ENCODE peak calls at places on chromosomes 6 and 20, in seven cellular contexts. One of them, this sample, is unnamed.

GRCh38 chr6:63598001-63598250 is 25.6 kb downstream of the LOC128125822 start:
- DNase-seq in NCI-H524: peak
- DNase-seq in stimulated activated CD4-positive, alpha-beta T cell treated with anti-CD3 and anti-CD28 coated beads, Interleukin-4, amount 100 ng/mL, for 24 hours: no peak
- DNase-seq in LHCN-M2: no peak
- DNase-seq in RWPE1: no peak
- DNase-seq in vagina: no peak
- DNase-seq in HFFc6: no peak
- DNase-seq in this sample: no peak

GRCh38 chr20:57030611-57031600 is 235.5 kb downstream of the BMP7 start:
- DNase-seq in NCI-H524: no peak
- DNase-seq in stimulated activated CD4-positive, alpha-beta T cell treated with anti-CD3 and anti-CD28 coated beads, Interleukin-4, amount 100 ng/mL, for 24 hours: no peak
- DNase-seq in RWPE1: peak
- DNase-seq in vagina: no peak
- DNase-seq in LHCN-M2: no peak
- DNase-seq in HFFc6: peak
- DNase-seq in this sample: no peak

GRCh38 chr20:56985286-56985685 is 281.2 kb downstream of the BMP7 start:
- DNase-seq in vagina: no peak
- DNase-seq in HFFc6: no peak
- DNase-seq in stimulated activated CD4-positive, alpha-beta T cell treated with anti-CD3 and anti-CD28 coated beads, Interleukin-4, amount 100 ng/mL, for 24 hours: no peak
- DNase-seq in RWPE1: peak
- DNase-seq in NCI-H524: no peak
- DNase-seq in LHCN-M2: no peak
- DNase-seq in this sample: no peak

GRCh38 chr6:43061861-43062260 is 2.4 kb downstream of the KLC4 start:
- DNase-seq in HFFc6: peak
- DNase-seq in NCI-H524: no peak
- DNase-seq in RWPE1: no peak
- DNase-seq in vagina: no peak
- DNase-seq in LHCN-M2: no peak
- DNase-seq in stimulated activated CD4-positive, alpha-beta T cell treated with anti-CD3 and anti-CD28 coated beads, Interleukin-4, amount 100 ng/mL, for 24 hours: no peak
- DNase-seq in this sample: no peak

GRCh38 chr6:140636698-140637402 is 1262.4 kb upstream of the CITED2 start:
- DNase-seq in RWPE1: no peak
- DNase-seq in HFFc6: no peak
- DNase-seq in LHCN-M2: no peak
- DNase-seq in vagina: no peak
- DNase-seq in stimulated activated CD4-positive, alpha-beta T cell treated with anti-CD3 and anti-CD28 coated beads, Interleukin-4, amount 100 ng/mL, for 24 hours: no peak
- DNase-seq in NCI-H524: peak
- DNase-seq in this sample: no peak

GRCh38 chr6:125219451-125219942 is 65.9 kb downstream of the TPD52L1 start:
- DNase-seq in NCI-H524: no peak
- DNase-seq in RWPE1: no peak
- DNase-seq in LHCN-M2: no peak
- DNase-seq in stimulated activated CD4-positive, alpha-beta T cell treated with anti-CD3 and anti-CD28 coated beads, Interleukin-4, amount 100 ng/mL, for 24 hours: no peak
- DNase-seq in HFFc6: no peak
- DNase-seq in vagina: no peak
- DNase-seq in this sample: no peak

GRCh38 chr6:2999005-2999620 is 581 bp upstream of the NQO2 start:
- DNase-seq in NCI-H524: no peak
- DNase-seq in HFFc6: peak
- DNase-seq in vagina: no peak
- DNase-seq in LHCN-M2: peak
- DNase-seq in stimulated activated CD4-positive, alpha-beta T cell treated with anti-CD3 and anti-CD28 coated beads, Interleukin-4, amount 100 ng/mL, for 24 hours: peak
- DNase-seq in RWPE1: no peak
- DNase-seq in this sample: no peak

GRCh38 chr20:33689973-33690372 is 3.8 kb upstream of the E2F1 start:
- DNase-seq in LHCN-M2: peak
- DNase-seq in HFFc6: no peak
- DNase-seq in vagina: no peak
- DNase-seq in stimulated activated CD4-positive, alpha-beta T cell treated with anti-CD3 and anti-CD28 coated beads, Interleukin-4, amount 100 ng/mL, for 24 hours: peak
- DNase-seq in RWPE1: no peak
- DNase-seq in NCI-H524: no peak
- DNase-seq in this sample: no peak

GRCh38 chr20:8234580-8234979 is 102.5 kb downstream of the PLCB1 start:
- DNase-seq in NCI-H524: no peak
- DNase-seq in vagina: no peak
- DNase-seq in LHCN-M2: no peak
- DNase-seq in stimulated activated CD4-positive, alpha-beta T cell treated with anti-CD3 and anti-CD28 coated beads, Interleukin-4, amount 100 ng/mL, for 24 hours: no peak
- DNase-seq in RWPE1: no peak
- DNase-seq in HFFc6: no peak
- DNase-seq in this sample: no peak